ENCODE peak calls at places on chromosomes 12 and 14, in four cellular contexts. F is CD8-positive, alpha-beta T cell; T is AG09309; I is CD8-positive, alpha-beta memory T cell. P is an unnamed sample.

GRCh38 chr12:120181991-120182631 is 12.4 kb downstream of the GCN1 start:
- DNase-seq in F (no peak), T (peak; percentile 14), I (no peak), P (no peak)

GRCh38 chr12:116415408-116416108 is 138.1 kb upstream of the MED13L start:
- DNase-seq in F (no peak), T (no peak), I (no peak), P (no peak)

GRCh38 chr12:30450872-30451271 is 244.8 kb downstream of the IPO8 start:
- DNase-seq in F (no peak), T (no peak), I (no peak), P (no peak)

GRCh38 chr12:8154526-8154925 is 2.3 kb upstream of the ZNF705A start:
- DNase-seq in F (no peak), T (no peak), I (no peak), P (no peak)

GRCh38 chr12:43836455-43836989 is 641 bp downstream of the TMEM117 start:
- DNase-seq in F (no peak), T (no peak), I (no peak), P (no peak)

GRCh38 chr12:82896979-82897378 is 210.3 kb downstream of the TMTC2 start:
- DNase-seq in F (no peak), T (no peak), I (no peak), P (no peak)

GRCh38 chr12:6807170-6807569 is 14.5 kb upstream of the GPR162 start:
- DNase-seq in F (no peak), T (no peak), I (no peak), P (no peak)

GRCh38 chr12:112850343-112850742 is 56.4 kb upstream of the OAS1 start:
- DNase-seq in F (no peak), T (no peak), I (no peak), P (no peak)

GRCh38 chr14:91230363-91231035 is 14.0 kb downstream of the GPR68 start:
- DNase-seq in F (no peak), T (no peak), I (no peak), P (no peak)

GRCh38 chr14:104603623-104604401 is 760 bp downstream of the TMEM179 start:
- DNase-seq in F (no peak), T (no peak), I (no peak), P (no peak)

GRCh38 chr14:67411375-67411774 is 590 bp downstream of the PLEK2 start:
- DNase-seq in F (no peak), T (no peak), I (no peak), P (no peak)

GRCh38 chr12:3727354-3727753 is 25.6 kb downstream of the CRACR2A start:
- DNase-seq in F (no peak), T (no peak), I (no peak), P (no peak)

GRCh38 chr12:9135903-9136310 is 20.2 kb upstream of the A2M start:
- DNase-seq in F (no peak), T (no peak), I (no peak), P (no peak)

GRCh38 chr14:34098045-34098984 is 147.4 kb upstream of the EGLN3 start:
- DNase-seq in F (peak; percentile 25), T (no peak), I (no peak), P (no peak)

GRCh38 chr12:52224154-52224553 is 8.9 kb upstream of the KRT7 start:
- DNase-seq in F (no peak), T (no peak), I (no peak), P (no peak)

GRCh38 chr14:48814562-48814961 is 771.6 kb downstream of the RPS29 start:
- DNase-seq in F (no peak), T (no peak), I (no peak), P (no peak)

GRCh38 chr14:88468396-88468795 is 82.9 kb downstream of the SPATA7 start:
- DNase-seq in F (no peak), T (peak; percentile 33), I (no peak), P (no peak)

GRCh38 chr12:53159195-53159834 is 21.2 kb upstream of the ZNF740 start:
- DNase-seq in F (peak; percentile 91), T (peak; percentile 38), I (peak; percentile 91), P (peak; percentile 7)

DNA sequence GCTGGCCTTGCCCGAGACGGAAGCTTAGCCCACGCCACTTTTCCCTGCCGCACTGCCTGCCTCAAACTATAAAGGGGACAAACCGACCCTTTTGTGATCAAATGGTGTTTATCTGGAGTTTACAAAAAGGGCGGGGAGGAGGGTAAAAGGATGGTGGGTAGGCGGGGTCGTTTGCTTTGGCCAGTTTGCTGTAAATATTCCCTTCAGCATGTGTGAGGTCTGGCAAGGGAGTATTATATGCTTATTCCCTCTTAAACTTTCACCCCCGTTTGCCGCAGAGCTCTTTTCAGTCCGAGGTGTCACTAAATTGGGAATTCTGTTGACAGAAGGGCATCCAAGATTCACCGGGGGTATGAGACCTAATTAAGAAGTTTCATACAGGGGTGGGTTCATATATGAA is 3.8 kb upstream of the TBX3 start:
- DNase-seq in F (no peak), T (no peak), I (no peak), P (no peak)
- H3K4me3 ChIP-seq in F (no peak overlapping the region), T (no peak overlapping the region), I (no peak overlapping the region), P (no peak overlapping the region)

GRCh38 chr12:107027304-107028053 is 40.5 kb upstream of the MTERF2 start:
- DNase-seq in F (no peak), T (peak; percentile 84), I (no peak), P (peak; percentile 91)
- H3K4me3 ChIP-seq in F (no peak overlapping the region), T (no peak overlapping the region), I (no peak overlapping the region), P (no peak overlapping the region)

DNA sequence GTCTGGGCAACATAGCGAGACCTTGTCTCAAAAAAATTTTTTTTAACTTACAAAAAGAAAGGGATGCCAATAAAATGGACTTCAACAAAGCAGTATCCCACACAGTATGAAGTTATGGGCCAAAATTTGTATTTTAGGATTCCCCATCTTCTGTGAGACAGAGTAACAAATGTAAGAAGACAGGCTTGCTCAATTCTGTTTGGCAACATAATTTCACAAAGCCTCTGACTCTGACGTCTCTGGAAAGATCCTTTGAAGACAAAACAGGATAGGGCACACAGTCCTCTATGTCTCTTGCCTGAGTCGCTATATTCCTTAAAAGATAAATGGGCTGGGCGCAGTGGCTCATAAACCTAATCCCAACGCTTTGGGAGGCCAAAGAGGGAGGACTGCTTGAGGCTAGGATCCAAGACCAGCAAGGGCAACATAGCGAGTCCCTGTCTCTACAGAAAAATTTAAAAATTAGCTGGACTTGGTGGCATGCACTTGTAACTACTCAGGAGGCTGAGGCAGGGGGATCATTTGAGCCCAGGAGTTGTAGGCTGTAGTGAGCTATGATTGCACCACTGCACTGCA is 1.1 kb upstream of the HOMEZ start:
- DNase-seq in F (no peak), T (no peak), I (no peak), P (no peak)
- H3K4me3 ChIP-seq in F (peak overlapping the region; percentile 89), T (peak overlapping the region; percentile 87), I (peak overlapping the region; percentile 82), P (peak overlapping the region; percentile 88)

GRCh38 chr12:14396071-14396470 is 30.6 kb downstream of the ATF7IP start:
- DNase-seq in F (no peak), T (no peak), I (peak; percentile 63), P (no peak)
- H3K4me3 ChIP-seq in F (no peak overlapping the region), T (no peak overlapping the region), I (no peak overlapping the region), P (no peak overlapping the region)

GRCh38 chr12:122895290-122895689 is 634 bp downstream of the VPS37B start:
- DNase-seq in F (no peak), T (no peak), I (no peak), P (no peak)

GRCh38 chr12:122894173-122895121 is 1.5 kb downstream of the VPS37B start:
- DNase-seq in F (no peak), T (no peak), I (peak; percentile 57), P (no peak)

GRCh38 chr12:122893208-122894151 is 2.4 kb downstream of the VPS37B start:
- DNase-seq in F (no peak), T (no peak), I (no peak), P (no peak)

GRCh38 chr12:122889658-122890561 is 6.0 kb downstream of the VPS37B start:
- DNase-seq in F (no peak), T (no peak), I (no peak), P (no peak)

GRCh38 chr12:122891661-122892525 is 4.0 kb downstream of the VPS37B start:
- DNase-seq in F (no peak), T (peak; percentile 42), I (no peak), P (peak; percentile 42)
- H3K4me3 ChIP-seq in F (no peak overlapping the region), T (peak overlapping the region; percentile 2), I (no peak overlapping the region), P (peak overlapping the region; percentile 40)

DNA sequence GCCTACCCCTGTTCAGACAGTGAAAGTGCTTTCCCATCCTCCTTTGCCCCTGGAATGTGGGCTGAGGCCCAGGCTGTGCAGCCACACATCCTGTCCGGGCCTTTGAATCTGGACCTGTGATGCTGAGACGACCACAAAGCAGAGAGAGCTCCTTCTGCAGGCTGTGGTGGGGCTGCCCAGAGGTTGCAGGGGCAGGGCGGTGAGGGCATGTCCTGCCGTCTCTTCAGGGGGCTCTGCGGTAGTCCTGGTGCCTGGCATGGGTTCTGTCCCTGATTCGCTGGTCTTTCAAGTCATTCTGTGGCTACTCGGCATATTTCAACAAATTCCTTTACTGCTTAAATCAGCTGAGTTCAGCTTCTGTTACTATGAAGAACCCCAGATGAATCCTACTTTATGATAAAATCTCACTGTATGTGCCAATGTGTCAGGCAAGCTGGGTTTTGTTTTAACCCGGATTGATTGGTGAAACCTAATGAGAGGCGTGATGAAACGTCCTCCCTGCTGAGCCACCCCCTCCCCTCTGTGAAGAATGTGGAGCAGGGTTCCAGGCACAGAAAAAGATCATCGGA is 63.4 kb upstream of the DICER1 start:
- DNase-seq in F (no peak), T (no peak), I (no peak), P (no peak)
- H3K4me3 ChIP-seq in F (no peak overlapping the region), T (no peak overlapping the region), I (no peak overlapping the region), P (no peak overlapping the region)

GRCh38 chr12:12613334-12613733 is 1.7 kb downstream of the CREBL2 start:
- DNase-seq in F (no peak), T (no peak), I (no peak), P (no peak)
- H3K4me3 ChIP-seq in F (peak overlapping the region; percentile 3), T (no peak overlapping the region), I (peak overlapping the region; percentile 7), P (peak overlapping the region; percentile 29)

DNA sequence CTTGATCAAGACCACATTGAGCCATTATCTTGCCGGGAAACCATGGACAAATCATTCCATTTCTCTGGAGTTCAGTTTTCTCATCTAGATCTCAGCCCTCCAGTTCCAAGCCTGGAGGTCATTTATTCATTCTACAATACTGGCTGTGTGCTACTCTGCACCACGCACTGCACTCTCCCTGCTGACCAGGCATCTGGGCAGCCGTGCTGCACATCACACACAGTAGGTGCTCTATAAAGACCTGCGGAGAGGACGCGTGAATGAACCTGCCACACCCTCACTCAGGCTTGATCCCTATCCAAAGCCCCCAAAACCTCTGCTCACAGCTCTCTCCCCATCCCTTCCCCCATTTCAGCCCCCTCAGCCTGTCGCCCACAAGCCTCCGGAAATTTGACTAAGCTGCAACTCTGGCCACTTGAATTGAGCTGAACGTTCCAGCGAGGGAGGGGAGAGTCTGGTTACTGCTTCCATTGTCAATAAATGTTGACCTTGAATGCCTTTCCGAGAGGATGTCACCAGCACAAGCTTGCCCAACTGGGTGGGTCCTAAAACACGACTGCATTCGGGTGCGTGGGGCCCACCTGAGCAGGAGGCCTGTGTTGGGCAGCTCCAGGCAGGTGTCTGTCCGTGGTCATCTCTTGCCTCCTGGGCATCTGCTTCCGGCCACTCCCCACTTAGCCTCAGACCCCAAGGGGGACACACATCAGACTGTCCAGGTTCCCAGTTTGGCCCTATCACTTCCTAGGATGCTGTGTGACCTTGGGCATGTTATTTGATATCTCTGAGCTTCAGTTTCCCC is 17.8 kb downstream of the FAIM2 start:
- DNase-seq in F (no peak), T (no peak), I (no peak), P (no peak)
- H3K4me3 ChIP-seq in F (no peak overlapping the region), T (no peak overlapping the region), I (no peak overlapping the region), P (no peak overlapping the region)

P was measured in retinal pigment epithelial cell.